ENCODE peak calls at places on chromosomes 4 and X, in nine cellular contexts. T is left ventricle myocardium inferior, E is BJ, R is fibroblast of pulmonary artery, M is small intestine, J is skeletal muscle cell, D is cardiac muscle cell, U is fibroblast of mammary gland, O is lung. W is an unnamed sample.

GRCh38 chrX:15903186-15903681 is 48.6 kb upstream of the AP1S2 start:
- DNase-seq in T (no peak), E (no peak), R (no peak), M (no peak), J (no peak), D (no peak), U (no peak), O (no peak), W (peak)

GRCh38 chr4:48635310-48635709 is 144.8 kb downstream of the FRYL start:
- DNase-seq in T (no peak), E (no peak), R (no peak), M (no peak), J (no peak), D (no peak), U (peak), O (no peak), W (no peak)

GRCh38 chrX:46649421-46650260 is 76.1 kb downstream of the CHST7 start:
- DNase-seq in T (peak), E (no peak), R (peak), M (no peak), J (no peak), D (peak), U (no peak), O (no peak), W (no peak)

GRCh38 chr4:72031868-72032619 is at the start of gene NPFFR2:
- DNase-seq in T (peak), E (no peak), R (peak), M (no peak), J (peak), D (peak), U (peak), O (peak), W (peak)

GRCh38 chrX:2817036-2817435 is 11.7 kb upstream of the GYG2 start:
- DNase-seq in T (no peak), E (no peak), R (no peak), M (no peak), J (no peak), D (no peak), U (no peak), O (no peak), W (no peak)

GRCh38 chrX:7024850-7025249 is 122.7 kb upstream of the STS start:
- DNase-seq in T (no peak), E (no peak), R (no peak), M (no peak), J (no peak), D (no peak), U (no peak), O (no peak), W (no peak)

GRCh38 chr4:156976147-156976546 is 4.5 kb upstream of the PDGFC start:
- DNase-seq in T (no peak), E (peak), R (peak), M (no peak), J (no peak), D (peak), U (peak), O (no peak), W (no peak)

GRCh38 chrX:13717697-13718483 is 16.5 kb downstream of the TRAPPC2 start:
- DNase-seq in T (peak), E (no peak), R (peak), M (no peak), J (peak), D (peak), U (peak), O (no peak), W (no peak)

GRCh38 chr4:152169666-152170065 is 366.2 kb downstream of the FBXW7 start:
- DNase-seq in T (no peak), E (no peak), R (no peak), M (no peak), J (no peak), D (no peak), U (no peak), O (no peak), W (no peak)

GRCh38 chr4:1794809-1795303 is 1.8 kb downstream of the FGFR3 start:
- DNase-seq in T (no peak), E (no peak), R (no peak), M (no peak), J (no peak), D (no peak), U (no peak), O (no peak), W (no peak)

GRCh38 chr4:76980280-76980679 is 30.7 kb downstream of the SEPTIN11 start:
- DNase-seq in T (no peak), E (no peak), R (no peak), M (no peak), J (no peak), D (no peak), U (no peak), O (no peak), W (no peak)

GRCh38 chr4:158776106-158776505 is 7.3 kb downstream of the FNIP2 start:
- DNase-seq in T (no peak), E (no peak), R (no peak), M (no peak), J (no peak), D (no peak), U (no peak), O (no peak), W (no peak)

GRCh38 chrX:134782796-134783195 is 124.5 kb upstream of the PLAC1 start:
- DNase-seq in T (no peak), E (no peak), R (peak), M (peak), J (no peak), D (peak), U (peak), O (no peak), W (no peak)

GRCh38 chrX:85930099-85930498 is 117.3 kb downstream of the CHM start:
- DNase-seq in T (no peak), E (no peak), R (no peak), M (peak), J (no peak), D (no peak), U (no peak), O (no peak), W (no peak)

GRCh38 chr4:82287720-82288119 is 86.1 kb downstream of the HNRNPD start:
- DNase-seq in T (no peak), E (no peak), R (no peak), M (peak), J (no peak), D (no peak), U (no peak), O (no peak), W (no peak)

GRCh38 chr4:47203593-47203992 is 172.2 kb downstream of the GABRB1 start:
- DNase-seq in T (no peak), E (no peak), R (no peak), M (no peak), J (no peak), D (no peak), U (no peak), O (no peak), W (no peak)

GRCh38 chr4:3877868-3878267 is 111.7 kb downstream of the ADRA2C start:
- DNase-seq in T (no peak), E (no peak), R (no peak), M (no peak), J (no peak), D (no peak), U (no peak), O (no peak), W (no peak)

GRCh38 chr4:114378306-114378903 is 220.2 kb upstream of the UGT8 start:
- DNase-seq in T (no peak), E (no peak), R (peak), M (peak), J (no peak), D (peak), U (peak), O (no peak), W (no peak)

GRCh38 chr4:8707045-8707781 is 114.6 kb downstream of the CPZ start:
- DNase-seq in T (peak), E (no peak), R (no peak), M (no peak), J (no peak), D (no peak), U (no peak), O (no peak), W (no peak)

GRCh38 chrX:25034889-25035288 is 19.1 kb upstream of the ARX start:
- DNase-seq in T (no peak), E (no peak), R (peak), M (no peak), J (no peak), D (peak), U (peak), O (no peak), W (no peak)

GRCh38 chr4:81472249-81473085 is 760 bp upstream of the RASGEF1B start:
- DNase-seq in T (peak), E (no peak), R (peak), M (no peak), J (no peak), D (peak), U (peak), O (peak), W (no peak)

GRCh38 chrX:88612870-88613329 is 134.1 kb upstream of the CPXCR1 start:
- DNase-seq in T (no peak), E (no peak), R (peak), M (no peak), J (no peak), D (peak), U (no peak), O (no peak), W (no peak)

GRCh38 chr4:80201326-80202151 is 4.2 kb downstream of the PRDM8 start:
- DNase-seq in T (peak), E (no peak), R (peak), M (no peak), J (peak), D (peak), U (peak), O (no peak), W (no peak)

DNA sequence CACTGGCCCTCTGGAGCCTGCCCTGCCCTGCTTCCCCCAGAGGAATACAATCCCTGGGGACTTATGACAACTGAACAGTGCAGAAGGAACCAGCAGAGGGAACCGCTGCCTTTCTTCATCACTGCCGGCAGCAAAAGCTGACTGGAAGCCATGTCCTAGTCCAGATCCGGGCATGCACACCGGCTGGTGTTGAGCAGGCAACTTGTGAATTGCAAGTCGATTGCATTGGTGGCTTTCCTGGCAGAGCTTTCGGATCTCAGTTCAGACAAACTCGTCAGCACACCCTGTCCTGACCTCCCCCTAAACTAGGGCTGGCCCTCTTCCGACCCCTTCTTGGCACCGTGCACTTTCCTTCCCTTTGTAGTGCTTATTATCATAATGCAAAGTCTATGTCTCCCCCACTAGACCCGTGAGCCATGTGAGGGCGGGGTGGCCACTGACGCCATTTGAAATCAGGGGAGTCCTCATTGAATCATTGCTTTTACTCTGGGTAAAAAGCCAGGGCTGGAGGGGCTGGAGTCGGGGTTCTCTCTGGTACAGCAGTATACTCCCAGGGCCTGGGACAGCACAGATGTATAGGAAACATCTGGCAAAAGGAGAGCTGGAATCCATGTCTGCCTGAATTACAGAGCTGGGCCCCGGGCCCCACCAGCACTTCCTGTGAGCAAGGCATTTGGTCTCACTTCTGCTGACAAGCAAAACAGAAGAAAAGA is 1.8 kb downstream of the ARHGAP4 start:
- DNase-seq in T (no peak), E (no peak), R (peak), M (peak), J (no peak), D (peak), U (peak), O (no peak), W (peak)
- H3K4me3 ChIP-seq in T (peak), E (no peak), R (no peak), M (no peak), J (no peak), D (no peak), U (no peak), O (no peak), W (peak)

GRCh38 chrX:71534773-71535544 is 2.1 kb downstream of the OGT start:
- DNase-seq in T (no peak), E (no peak), R (no peak), M (no peak), J (no peak), D (peak), U (no peak), O (no peak), W (no peak)

GRCh38 chrX:71540801-71541545 is 8.1 kb downstream of the OGT start:
- DNase-seq in T (no peak), E (no peak), R (no peak), M (peak), J (no peak), D (no peak), U (no peak), O (no peak), W (peak)

GRCh38 chrX:71536285-71536684 is 3.4 kb downstream of the OGT start:
- DNase-seq in T (no peak), E (no peak), R (no peak), M (no peak), J (no peak), D (no peak), U (no peak), O (no peak), W (no peak)

GRCh38 chrX:71533850-71534515 is 1.1 kb downstream of the OGT start:
- DNase-seq in T (peak), E (no peak), R (peak), M (peak), J (no peak), D (peak), U (peak), O (peak), W (peak)

GRCh38 chrX:71537743-71538142 is 4.8 kb downstream of the OGT start:
- DNase-seq in T (no peak), E (no peak), R (no peak), M (no peak), J (no peak), D (no peak), U (no peak), O (no peak), W (no peak)
- H3K4me3 ChIP-seq in T (no peak), E (no peak), R (no peak), M (no peak), J (no peak), D (no peak), U (no peak), O (no peak), W (no peak)

GRCh38 chr4:30716671-30717207 is 3.4 kb upstream of the PCDH7 start:
- DNase-seq in T (no peak), E (no peak), R (peak), M (peak), J (no peak), D (peak), U (peak), O (no peak), W (peak)
- H3K4me3 ChIP-seq in T (peak), E (peak), R (peak), M (peak), J (peak), D (peak), U (peak), O (no peak), W (peak)

GRCh38 chrX:149717803-149718202 is 5.9 kb downstream of the MAGEA11 start:
- DNase-seq in T (no peak), E (no peak), R (no peak), M (peak), J (no peak), D (no peak), U (no peak), O (no peak), W (no peak)
- H3K4me3 ChIP-seq in T (no peak), E (no peak), R (no peak), M (no peak), J (no peak), D (no peak), U (no peak), O (no peak), W (no peak)

DNA sequence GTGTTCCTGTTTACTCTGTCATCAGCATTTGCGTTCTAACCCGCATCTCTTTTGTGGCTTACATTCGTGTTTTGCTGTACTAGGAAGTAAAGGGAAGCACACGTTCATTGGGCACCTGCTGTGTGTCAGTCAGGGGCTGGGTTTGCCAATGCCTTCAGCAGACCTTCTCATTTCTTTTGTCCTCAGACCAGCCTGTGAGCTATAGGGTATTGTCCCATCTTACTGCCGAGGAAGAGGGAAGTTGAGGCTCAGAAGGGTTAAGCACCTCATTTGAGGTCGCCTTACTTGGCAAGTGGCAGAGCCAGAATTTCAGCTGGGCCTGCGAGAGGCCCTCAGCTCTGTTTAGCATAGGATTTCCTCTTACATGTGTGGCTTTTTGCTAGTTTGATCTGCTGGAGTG is 8.7 kb downstream of the TBC1D14 start:
- DNase-seq in T (no peak), E (no peak), R (no peak), M (no peak), J (no peak), D (no peak), U (no peak), O (no peak), W (no peak)
- H3K4me3 ChIP-seq in T (no peak), E (no peak), R (no peak), M (no peak), J (no peak), D (no peak), U (no peak), O (no peak), W (no peak)

GRCh38 chr4:186727149-186727976 is 3.7 kb upstream of the FAT1 start:
- DNase-seq in T (no peak), E (no peak), R (no peak), M (peak), J (no peak), D (no peak), U (peak), O (no peak), W (no peak)
- H3K4me3 ChIP-seq in T (peak), E (peak), R (peak), M (peak), J (peak), D (peak), U (peak), O (peak), W (no peak)

GRCh38 chr4:138595731-138596465 is 353.7 kb upstream of the SLC7A11 start:
- DNase-seq in T (no peak), E (peak), R (peak), M (no peak), J (peak), D (peak), U (peak), O (no peak), W (no peak)
- H3K4me3 ChIP-seq in T (no peak), E (no peak), R (no peak), M (no peak), J (no peak), D (no peak), U (no peak), O (no peak), W (no peak)

DNA sequence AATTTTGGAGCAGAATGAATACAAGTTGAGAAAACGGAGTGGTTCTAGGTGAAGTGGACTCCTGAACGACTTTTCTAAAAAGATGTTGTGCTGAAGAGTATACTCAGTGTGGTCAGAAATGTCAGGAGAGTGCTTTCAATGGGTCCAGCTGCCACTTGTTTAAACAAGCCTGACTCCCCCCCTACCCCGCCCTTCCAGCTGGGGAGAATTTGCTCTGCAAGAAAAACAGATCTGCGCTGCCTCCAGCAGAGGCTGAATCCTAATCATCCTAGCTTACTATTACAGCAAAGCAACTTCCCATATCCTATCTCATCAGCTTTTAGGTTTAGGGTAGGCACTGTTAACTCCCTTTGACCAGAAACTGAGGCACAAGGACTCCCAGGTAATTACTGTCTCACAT is 1.9 kb downstream of the MAP3K15 start:
- DNase-seq in T (no peak), E (no peak), R (no peak), M (no peak), J (no peak), D (no peak), U (no peak), O (peak), W (no peak)
- H3K4me3 ChIP-seq in T (no peak), E (no peak), R (no peak), M (no peak), J (no peak), D (no peak), U (no peak), O (no peak), W (no peak)